ENCODE peak calls at places on chromosomes 13 and 19, in four cellular contexts. One of them, this sample, is unnamed.

GRCh38 chr19:17114414-17114831 is 38.8 kb downstream of the MYO9B start:
- DNase-seq in CD8-positive, alpha-beta memory T cell: no peak
- DNase-seq in H9: peak
- DNase-seq in A549: no peak
- DNase-seq in this sample: no peak

GRCh38 chr19:7673995-7674667 is 2.8 kb upstream of the MCEMP1 start:
- DNase-seq in CD8-positive, alpha-beta memory T cell: no peak
- DNase-seq in H9: peak
- DNase-seq in A549: peak
- DNase-seq in this sample: peak

GRCh38 chr13:40116008-40116407 is 460.5 kb downstream of the COG6 start:
- DNase-seq in CD8-positive, alpha-beta memory T cell: no peak
- DNase-seq in H9: no peak
- DNase-seq in A549: peak
- DNase-seq in this sample: no peak

GRCh38 chr13:81990652-81991051 is 1649.7 kb upstream of the SPRY2 start:
- DNase-seq in CD8-positive, alpha-beta memory T cell: no peak
- DNase-seq in H9: peak
- DNase-seq in A549: no peak
- DNase-seq in this sample: no peak

GRCh38 chr13:19959141-19959830 is 759 bp downstream of the ZMYM2 start:
- DNase-seq in CD8-positive, alpha-beta memory T cell: peak
- DNase-seq in H9: peak
- DNase-seq in A549: peak
- DNase-seq in this sample: peak

GRCh38 chr19:14686411-14686810 is 3.4 kb upstream of the ZNF333 start:
- DNase-seq in CD8-positive, alpha-beta memory T cell: peak
- DNase-seq in H9: no peak
- DNase-seq in A549: peak
- DNase-seq in this sample: no peak

GRCh38 chr13:96238861-96239260 is 149.0 kb downstream of the HS6ST3 start:
- DNase-seq in CD8-positive, alpha-beta memory T cell: no peak
- DNase-seq in H9: no peak
- DNase-seq in A549: no peak
- DNase-seq in this sample: no peak

GRCh38 chr19:16441661-16442071 is 30.1 kb downstream of the EPS15L1 start:
- DNase-seq in CD8-positive, alpha-beta memory T cell: no peak
- DNase-seq in H9: peak
- DNase-seq in A549: peak
- DNase-seq in this sample: no peak

GRCh38 chr13:113332615-113333014 is 31.3 kb downstream of the GRTP1 start:
- DNase-seq in CD8-positive, alpha-beta memory T cell: no peak
- DNase-seq in H9: no peak
- DNase-seq in A549: no peak
- DNase-seq in this sample: no peak

GRCh38 chr19:38869836-38870607 is 8.1 kb downstream of the RINL start:
- DNase-seq in CD8-positive, alpha-beta memory T cell: peak
- DNase-seq in H9: peak
- DNase-seq in A549: peak
- DNase-seq in this sample: peak

GRCh38 chr13:25153736-25154135 is 18.4 kb downstream of the AMER2 start:
- DNase-seq in CD8-positive, alpha-beta memory T cell: no peak
- DNase-seq in H9: no peak
- DNase-seq in A549: no peak
- DNase-seq in this sample: no peak

GRCh38 chr13:32537580-32538233 is 888 bp downstream of the N4BP2L2 start:
- DNase-seq in CD8-positive, alpha-beta memory T cell: peak
- DNase-seq in H9: peak
- DNase-seq in A549: peak
- DNase-seq in this sample: peak

GRCh38 chr19:6460099-6460884 is 700 bp upstream of the SLC25A23 start:
- DNase-seq in CD8-positive, alpha-beta memory T cell: peak
- DNase-seq in H9: peak
- DNase-seq in A549: peak
- DNase-seq in this sample: peak

GRCh38 chr13:28002886-28003698 is 14.6 kb upstream of the URAD start:
- DNase-seq in CD8-positive, alpha-beta memory T cell: no peak
- DNase-seq in H9: no peak
- DNase-seq in A549: no peak
- DNase-seq in this sample: no peak

GRCh38 chr13:49256841-49257240 is 9.1 kb downstream of the CDADC1 start:
- DNase-seq in CD8-positive, alpha-beta memory T cell: no peak
- DNase-seq in H9: no peak
- DNase-seq in A549: no peak
- DNase-seq in this sample: no peak

DNA sequence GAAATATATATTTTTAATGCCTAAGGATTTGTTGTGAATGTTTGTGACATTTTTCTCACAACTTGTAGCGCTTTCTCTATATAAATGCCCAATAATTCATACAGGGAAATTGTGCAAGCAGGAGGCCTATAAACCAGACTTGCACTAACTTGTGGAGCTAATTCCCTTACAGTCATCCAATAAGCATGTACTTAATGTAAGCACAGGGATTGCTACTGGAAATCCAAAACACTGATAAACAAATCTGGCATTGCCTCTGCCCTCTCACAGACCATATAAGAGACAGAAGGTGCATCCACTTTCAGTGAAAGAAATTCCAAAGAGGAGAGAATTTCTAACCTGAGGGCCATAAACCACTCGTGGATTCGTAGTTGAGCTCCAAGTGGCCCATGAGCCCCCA is 518.8 kb downstream of the MYO16 start:
- DNase-seq in CD8-positive, alpha-beta memory T cell: no peak
- DNase-seq in H9: no peak
- DNase-seq in A549: peak
- DNase-seq in this sample: no peak
- H3K27ac ChIP-seq in CD8-positive, alpha-beta memory T cell: no peak
- H3K27ac ChIP-seq in H9: no peak
- H3K27ac ChIP-seq in A549: peak
- H3K27ac ChIP-seq in this sample: no peak

DNA sequence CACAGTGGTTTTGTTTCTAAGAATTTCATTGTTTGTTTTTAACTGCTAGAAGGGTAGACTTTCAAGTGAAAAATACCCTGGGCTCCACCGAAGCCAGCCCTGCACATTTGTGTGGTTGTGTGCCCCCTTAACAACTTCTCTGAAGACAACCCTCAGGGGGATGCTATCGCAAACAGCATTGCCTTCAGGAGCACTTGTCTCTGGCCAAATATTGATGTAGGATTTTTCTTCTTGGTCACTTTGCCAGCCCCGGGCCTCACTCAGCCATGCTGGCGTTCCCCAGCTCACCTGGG is 69.2 kb upstream of the SERP2 start:
- DNase-seq in CD8-positive, alpha-beta memory T cell: no peak
- DNase-seq in H9: no peak
- DNase-seq in A549: no peak
- DNase-seq in this sample: no peak
- H3K27ac ChIP-seq in CD8-positive, alpha-beta memory T cell: no peak
- H3K27ac ChIP-seq in H9: no peak
- H3K27ac ChIP-seq in A549: peak
- H3K27ac ChIP-seq in this sample: peak

DNA sequence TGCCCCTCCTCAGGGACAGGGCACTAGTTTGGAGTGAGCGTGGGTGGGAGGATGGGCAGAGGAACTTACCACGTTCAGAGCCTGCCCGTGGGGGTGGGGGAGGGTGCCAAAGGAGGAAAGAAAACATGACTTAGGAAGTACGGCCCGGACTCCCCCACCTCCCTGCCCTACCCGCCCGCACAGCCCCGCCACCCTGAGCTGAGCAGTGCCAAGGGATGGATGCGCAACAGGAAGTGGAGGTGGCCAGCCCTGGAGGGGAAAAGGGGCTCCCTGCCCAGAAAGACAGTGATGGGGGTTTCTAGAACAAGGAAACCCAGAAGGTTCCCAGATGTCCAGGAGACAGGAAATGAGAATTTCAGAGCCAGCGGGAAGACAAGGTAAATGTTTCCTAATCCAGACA is 6.3 kb downstream of the TEAD2 start:
- DNase-seq in CD8-positive, alpha-beta memory T cell: no peak
- DNase-seq in H9: no peak
- DNase-seq in A549: no peak
- DNase-seq in this sample: peak
- H3K27ac ChIP-seq in CD8-positive, alpha-beta memory T cell: no peak
- H3K27ac ChIP-seq in H9: no peak
- H3K27ac ChIP-seq in A549: no peak
- H3K27ac ChIP-seq in this sample: peak

GRCh38 chr13:94454334-94454733 is 25.1 kb downstream of the DCT start:
- DNase-seq in CD8-positive, alpha-beta memory T cell: no peak
- DNase-seq in H9: no peak
- DNase-seq in A549: no peak
- DNase-seq in this sample: no peak
- H3K27ac ChIP-seq in CD8-positive, alpha-beta memory T cell: no peak
- H3K27ac ChIP-seq in H9: no peak
- H3K27ac ChIP-seq in A549: no peak
- H3K27ac ChIP-seq in this sample: no peak

DNA sequence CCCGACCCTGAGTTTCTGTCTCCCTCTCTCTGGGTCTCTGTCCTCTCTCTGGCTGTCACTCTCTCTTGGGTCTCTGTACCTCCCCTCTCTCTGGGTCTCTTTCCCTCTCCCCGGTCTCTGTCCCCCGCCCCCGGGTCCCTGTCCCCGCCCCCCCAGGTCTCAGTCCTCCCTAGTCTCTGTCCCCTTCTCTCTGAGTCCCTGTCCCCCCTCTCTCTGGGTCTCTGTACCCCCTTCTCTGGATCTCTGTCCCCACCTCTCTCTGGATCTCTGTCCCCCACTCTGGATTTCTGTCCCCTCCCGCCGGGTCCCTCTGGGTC is 2.3 kb upstream of the FTL start:
- DNase-seq in CD8-positive, alpha-beta memory T cell: no peak
- DNase-seq in H9: no peak
- DNase-seq in A549: no peak
- DNase-seq in this sample: no peak
- H3K27ac ChIP-seq in CD8-positive, alpha-beta memory T cell: peak
- H3K27ac ChIP-seq in H9: no peak
- H3K27ac ChIP-seq in A549: peak
- H3K27ac ChIP-seq in this sample: peak

GRCh38 chr13:23655321-23655720 is 85.1 kb downstream of the TNFRSF19 start:
- DNase-seq in CD8-positive, alpha-beta memory T cell: no peak
- DNase-seq in H9: no peak
- DNase-seq in A549: no peak
- DNase-seq in this sample: no peak

GRCh38 chr13:23651439-23651838 is 81.2 kb downstream of the TNFRSF19 start:
- DNase-seq in CD8-positive, alpha-beta memory T cell: no peak
- DNase-seq in H9: no peak
- DNase-seq in A549: no peak
- DNase-seq in this sample: no peak

GRCh38 chr13:23654111-23655110 is 84.2 kb downstream of the TNFRSF19 start:
- DNase-seq in CD8-positive, alpha-beta memory T cell: no peak
- DNase-seq in H9: no peak
- DNase-seq in A549: no peak
- DNase-seq in this sample: peak

GRCh38 chr13:23651887-23652286 is 81.7 kb downstream of the TNFRSF19 start:
- DNase-seq in CD8-positive, alpha-beta memory T cell: no peak
- DNase-seq in H9: no peak
- DNase-seq in A549: no peak
- DNase-seq in this sample: no peak

DNA sequence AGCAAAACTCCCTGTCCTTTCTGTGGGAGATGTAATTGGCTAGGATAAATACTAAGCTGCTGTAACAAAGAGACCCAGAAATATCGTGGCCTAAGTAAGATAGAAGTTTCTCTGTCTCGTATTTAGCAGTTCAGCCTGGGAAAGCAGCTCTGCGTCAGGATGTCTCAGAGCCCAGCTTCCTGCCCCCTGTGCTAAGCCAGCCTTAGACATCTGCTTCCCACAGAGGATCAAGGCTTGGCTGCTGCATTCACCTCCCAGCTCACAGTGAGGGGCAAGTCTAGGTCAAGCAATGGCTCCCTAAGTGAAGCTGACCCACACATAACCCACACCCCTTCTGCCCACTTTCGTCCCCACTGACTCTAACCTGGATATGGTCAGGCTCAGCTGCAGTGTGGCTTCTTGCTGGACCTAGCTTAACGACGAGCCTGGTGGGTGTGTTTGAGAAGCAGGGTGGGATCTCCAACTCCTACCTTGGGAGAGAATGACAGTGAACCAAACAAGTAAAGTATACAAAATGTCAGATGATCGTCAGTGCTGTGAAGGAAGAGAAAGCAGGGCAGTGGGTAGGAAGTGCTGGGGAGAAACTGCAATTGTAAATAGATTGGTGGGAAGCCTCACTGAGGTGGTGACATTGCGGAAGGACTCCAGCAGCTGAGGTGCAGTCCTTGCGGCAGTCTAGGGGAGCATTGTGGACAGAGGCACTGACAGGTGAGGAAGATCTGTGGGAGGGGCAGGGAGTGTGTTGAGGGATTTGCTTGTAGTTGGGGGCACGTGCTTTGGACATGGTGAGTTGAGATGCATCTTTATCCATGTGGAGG is 82.9 kb downstream of the TNFRSF19 start:
- DNase-seq in CD8-positive, alpha-beta memory T cell: no peak
- DNase-seq in H9: no peak
- DNase-seq in A549: no peak
- DNase-seq in this sample: no peak
- H3K27ac ChIP-seq in CD8-positive, alpha-beta memory T cell: no peak
- H3K27ac ChIP-seq in H9: no peak
- H3K27ac ChIP-seq in A549: no peak
- H3K27ac ChIP-seq in this sample: peak

DNA sequence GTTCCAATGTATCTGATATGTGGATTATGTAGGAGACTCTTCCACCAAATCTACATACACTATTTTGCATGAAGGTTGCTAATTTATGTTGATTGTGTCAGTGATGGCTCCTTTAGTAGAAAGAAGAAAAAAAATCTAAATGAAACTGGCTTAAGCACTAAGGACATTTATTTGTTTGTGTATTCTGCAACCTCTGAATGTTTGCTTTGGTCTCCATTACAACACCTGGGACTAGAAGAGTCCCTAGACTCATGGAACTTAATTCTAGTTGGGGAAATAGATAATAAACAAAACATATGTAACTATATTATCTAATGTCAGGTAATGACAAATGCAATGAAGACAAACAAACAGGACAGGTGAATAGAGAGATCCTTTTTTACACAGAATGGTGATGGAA is 691.8 kb downstream of the UQCRFS1 start:
- DNase-seq in CD8-positive, alpha-beta memory T cell: no peak
- DNase-seq in H9: no peak
- DNase-seq in A549: no peak
- DNase-seq in this sample: no peak
- H3K27ac ChIP-seq in CD8-positive, alpha-beta memory T cell: no peak
- H3K27ac ChIP-seq in H9: no peak
- H3K27ac ChIP-seq in A549: no peak
- H3K27ac ChIP-seq in this sample: no peak

DNA sequence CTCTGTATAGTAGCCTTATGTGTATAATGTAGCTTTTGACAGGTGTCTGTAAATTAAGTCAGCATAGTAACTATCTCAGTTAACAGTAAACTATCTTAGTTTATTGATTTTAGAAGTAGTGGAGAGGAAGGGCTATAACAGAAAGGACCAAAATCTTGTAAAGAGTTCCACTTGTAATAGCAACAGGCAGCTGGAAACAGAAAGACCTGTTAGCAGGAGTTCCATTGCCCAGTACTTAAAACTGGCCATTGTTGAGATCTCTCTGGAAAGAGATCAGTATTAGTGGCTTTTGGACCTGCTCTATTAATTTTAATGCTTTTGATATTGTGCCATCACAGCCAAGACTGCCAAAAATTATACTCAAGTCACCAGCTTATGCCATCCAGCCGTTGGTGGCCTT is 32.0 kb upstream of the GARRE1 start:
- DNase-seq in CD8-positive, alpha-beta memory T cell: no peak
- DNase-seq in H9: no peak
- DNase-seq in A549: no peak
- DNase-seq in this sample: no peak
- H3K27ac ChIP-seq in CD8-positive, alpha-beta memory T cell: no peak
- H3K27ac ChIP-seq in H9: no peak
- H3K27ac ChIP-seq in A549: no peak
- H3K27ac ChIP-seq in this sample: no peak

This sample was measured in left ventricle myocardium inferior.